ENCODE peak calls at places on chromosomes 13 and 19, in eight cellular contexts. M is kidney epithelial cell, Y is fibroblast of pulmonary artery, V is tibial nerve, K is thoracic aorta, Z is Peyer's patch, H is cardiac fibroblast, W is heart right ventricle. F is an unnamed sample.

GRCh38 chr19:49116544-49116943 is 2.4 kb downstream of the LIN7B start:
- DNase-seq in M (no peak), Y (no peak), V (peak; percentile 38), K (no peak), Z (no peak), H (no peak), W (no peak), F (no peak)

GRCh38 chr13:78193853-78194252 is 275.2 kb upstream of the EDNRB start:
- DNase-seq in M (peak; percentile 9), Y (no peak), V (no peak), K (no peak), Z (no peak), H (no peak), W (no peak), F (peak; percentile 39)

GRCh38 chr19:38735257-38735686 is 9.0 kb downstream of the CAPN12 start:
- DNase-seq in M (no peak), Y (no peak), V (no peak), K (no peak), Z (peak; percentile 51), H (no peak), W (peak; percentile 17), F (peak; percentile 37)

GRCh38 chr13:87147076-87147475 is 524.1 kb upstream of the SLITRK5 start:
- DNase-seq in M (no peak), Y (peak; percentile 13), V (no peak), K (no peak), Z (no peak), H (no peak), W (no peak), F (no peak)

GRCh38 chr13:48853381-48854102 is 122.2 kb upstream of the FNDC3A start:
- DNase-seq in M (peak; percentile 51), Y (peak; percentile 50), V (no peak), K (peak; percentile 3), Z (no peak), H (peak; percentile 50), W (no peak), F (peak; percentile 9)

GRCh38 chr19:35081201-35081600 is 34.4 kb upstream of the FXYD3 start:
- DNase-seq in M (no peak), Y (no peak), V (no peak), K (no peak), Z (no peak), H (no peak), W (no peak), F (no peak)

GRCh38 chr19:51093066-51093465 is 10.4 kb upstream of the KLK14 start:
- DNase-seq in M (no peak), Y (no peak), V (no peak), K (no peak), Z (no peak), H (no peak), W (no peak), F (no peak)

GRCh38 chr19:37977992-37978391 is 71.0 kb downstream of the SIPA1L3 start:
- DNase-seq in M (no peak), Y (peak; percentile 67), V (no peak), K (no peak), Z (peak; percentile 65), H (peak; percentile 50), W (peak; percentile 14), F (peak; percentile 77)

GRCh38 chr19:47381653-47382279 is 32.7 kb downstream of the DHX34 start:
- DNase-seq in M (no peak), Y (no peak), V (no peak), K (no peak), Z (peak; percentile 57), H (no peak), W (no peak), F (peak; percentile 33)

GRCh38 chr19:7477758-7478157 is 11.1 kb downstream of the PEX11G start:
- DNase-seq in M (no peak), Y (no peak), V (no peak), K (no peak), Z (no peak), H (no peak), W (no peak), F (no peak)

GRCh38 chr13:39559838-39560237 is 43.2 kb downstream of the LHFPL6 start:
- DNase-seq in M (no peak), Y (no peak), V (no peak), K (no peak), Z (no peak), H (no peak), W (no peak), F (no peak)

GRCh38 chr13:31722684-31723083 is 16.6 kb upstream of the RXFP2 start:
- DNase-seq in M (no peak), Y (peak; percentile 18), V (no peak), K (no peak), Z (no peak), H (peak; percentile 47), W (no peak), F (no peak)

GRCh38 chr13:47190696-47191095 is 293.8 kb upstream of the HTR2A start:
- DNase-seq in M (no peak), Y (no peak), V (no peak), K (no peak), Z (no peak), H (no peak), W (no peak), F (no peak)

GRCh38 chr13:33676045-33676699 is 141.8 kb upstream of the RFC3 start:
- DNase-seq in M (no peak), Y (peak; percentile 24), V (no peak), K (no peak), Z (no peak), H (peak; percentile 26), W (peak; percentile 18), F (no peak)

GRCh38 chr13:50323440-50324070 is 308.3 kb downstream of the KCNRG start:
- DNase-seq in M (peak; percentile 43), Y (peak; percentile 80), V (no peak), K (no peak), Z (no peak), H (peak; percentile 59), W (no peak), F (no peak)

GRCh38 chr13:89969996-89970709 is 1377.3 kb upstream of the MIR17HG start:
- DNase-seq in M (no peak), Y (peak; percentile 3), V (no peak), K (no peak), Z (no peak), H (peak; percentile 4), W (no peak), F (no peak)

GRCh38 chr19:55152017-55152416 is 3.0 kb upstream of the TNNT1 start:
- DNase-seq in M (no peak), Y (no peak), V (no peak), K (no peak), Z (no peak), H (no peak), W (no peak), F (no peak)

GRCh38 chr13:80141114-80141849 is 199.6 kb downstream of the SPRY2 start:
- DNase-seq in M (no peak), Y (peak; percentile 94), V (no peak), K (peak; percentile 13), Z (no peak), H (peak; percentile 95), W (peak; percentile 76), F (no peak)

GRCh38 chr19:49451430-49452181 is at the start of gene PIH1D1:
- DNase-seq in M (peak; percentile 97), Y (peak; percentile 100), V (peak; percentile 96), K (peak; percentile 99), Z (peak; percentile 99), H (peak; percentile 99), W (peak; percentile 99), F (peak; percentile 99)

GRCh38 chr13:21694831-21695230 is 24.0 kb downstream of the FGF9 start:
- DNase-seq in M (no peak), Y (no peak), V (no peak), K (no peak), Z (no peak), H (no peak), W (peak; percentile 73), F (no peak)

GRCh38 chr13:99398071-99398470 is 90.9 kb upstream of the GPR183 start:
- DNase-seq in M (no peak), Y (no peak), V (no peak), K (no peak), Z (no peak), H (no peak), W (no peak), F (no peak)

GRCh38 chr19:23070353-23070781 is 46.5 kb upstream of the ZNF730 start:
- DNase-seq in M (no peak), Y (peak; percentile 49), V (no peak), K (no peak), Z (no peak), H (peak; percentile 36), W (peak; percentile 44), F (peak; percentile 2)

GRCh38 chr19:16139752-16140151 is 3.7 kb upstream of the HSH2D start:
- DNase-seq in M (no peak), Y (no peak), V (no peak), K (no peak), Z (peak; percentile 76), H (no peak), W (no peak), F (peak; percentile 94)
- H3K4me3 ChIP-seq in M (no peak overlapping the region), Y (no peak overlapping the region), V (no peak overlapping the region), K (no peak overlapping the region), Z (no peak overlapping the region), H (no peak overlapping the region), W (no peak overlapping the region), F (peak overlapping the region; percentile 50)

GRCh38 chr19:30677702-30678101 is 305.5 kb downstream of the ZNF536 start:
- DNase-seq in M (no peak), Y (no peak), V (no peak), K (no peak), Z (no peak), H (no peak), W (no peak), F (no peak)
- TF ChIP-seq CTCF in M (no peak), Y (no peak), V (no peak), K (no peak), Z (no peak), H (no peak), W (no peak), F (no peak)

DNA sequence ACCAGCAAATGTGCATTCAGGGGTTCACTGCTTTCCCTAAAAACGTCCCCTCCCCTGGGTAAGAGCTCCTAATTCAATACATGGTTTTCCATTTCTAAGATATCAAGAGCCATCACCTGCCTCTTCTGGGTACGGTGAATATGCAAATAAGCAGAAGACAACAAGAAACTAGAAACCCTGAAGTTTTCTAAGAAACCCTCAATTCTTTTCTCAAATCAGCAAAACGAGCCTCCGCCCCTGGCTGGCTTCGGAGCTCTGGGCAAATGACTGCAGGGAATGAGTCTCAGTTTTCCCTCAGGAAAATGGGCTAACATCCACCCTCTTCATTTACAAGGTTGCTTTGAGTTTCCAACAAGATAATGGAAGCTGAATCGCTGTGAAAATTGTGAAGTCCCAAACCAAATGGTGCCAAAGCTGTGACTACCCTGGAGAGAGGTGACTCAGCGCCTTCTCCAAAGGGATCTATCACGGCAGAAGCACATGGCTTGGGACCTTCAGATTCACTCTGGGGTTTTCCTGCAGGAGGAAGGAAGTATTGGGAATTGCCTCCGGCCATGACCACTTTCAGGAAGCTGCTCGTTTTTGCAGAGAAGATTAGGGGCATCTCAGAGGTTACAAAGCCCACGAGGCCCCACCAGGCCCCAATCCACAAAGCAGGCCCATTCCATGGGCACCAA is 26.6 kb downstream of the KLF2 start:
- DNase-seq in M (no peak), Y (peak; percentile 36), V (no peak), K (no peak), Z (no peak), H (peak; percentile 22), W (no peak), F (peak; percentile 58)
- H3K4me3 ChIP-seq in M (no peak overlapping the region), Y (no peak overlapping the region), V (no peak overlapping the region), K (no peak overlapping the region), Z (no peak overlapping the region), H (no peak overlapping the region), W (no peak overlapping the region), F (no peak overlapping the region)

DNA sequence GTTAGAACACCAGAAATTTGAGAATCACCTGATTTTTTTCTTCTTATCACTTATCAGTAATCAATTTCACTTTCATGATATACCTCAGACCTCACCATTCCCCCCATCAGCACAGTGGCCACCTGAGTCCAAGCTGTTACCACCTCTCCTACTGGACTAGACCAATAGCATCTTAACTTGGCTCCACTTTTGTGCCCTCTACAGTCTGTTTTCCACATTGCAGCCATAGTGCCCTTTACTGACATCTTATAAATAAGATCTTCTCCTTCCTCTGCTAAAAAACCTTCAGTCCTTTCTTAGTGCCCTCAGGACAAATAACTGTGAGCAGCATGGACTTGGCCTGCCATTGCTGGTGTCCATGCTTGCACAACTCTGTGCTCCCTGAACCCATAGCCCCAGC is 380.7 kb downstream of the LMO7 start:
- DNase-seq in M (no peak), Y (peak; percentile 46), V (no peak), K (no peak), Z (no peak), H (peak; percentile 40), W (no peak), F (peak; percentile 52)
- TF ChIP-seq CTCF in M (peak; percentile 43), Y (peak; percentile 57), V (no peak), K (no peak), Z (no peak), H (peak; percentile 60), W (no peak), F (peak; percentile 58)

F was measured in GM12865.